ENCODE peak calls at places on chromosomes 16 and 17, in nine cellular contexts. A is tibial nerve, L is MM.1S, X is fibroblast of lung, T is prostate gland, C is tibial artery, P is stomach, M is Caco-2, N is transverse colon. F is an unnamed sample.

GRCh38 chr17:63963123-63963522 is 9.6 kb downstream of the SCN4A start:
- DNase-seq in X (no peak), N (no peak), P (no peak), L (no peak), T (no peak), M (no peak), C (no peak), A (no peak), F (no peak)

GRCh38 chr16:68190745-68191510 is 45.0 kb downstream of the ESRP2 start:
- DNase-seq in X (no peak), C (no peak), A (no peak), N (no peak), T (no peak), P (no peak), L (no peak), M (no peak), F (no peak)

GRCh38 chr17:31877911-31878702 is 19.1 kb upstream of the COPRS start:
- DNase-seq in C (peak; percentile 24), A (no peak), T (peak; percentile 35), N (no peak), P (no peak), M (no peak), X (peak; percentile 38), L (no peak), F (no peak)

GRCh38 chr17:50052241-50052788 is 3.6 kb upstream of the ITGA3 start:
- DNase-seq in T (peak; percentile 80), P (peak; percentile 37), M (no peak), L (no peak), X (no peak), C (no peak), N (no peak), A (no peak), F (no peak)

GRCh38 chr17:9271989-9272388 is 250.7 kb downstream of the NTN1 start:
- DNase-seq in M (no peak), P (no peak), C (no peak), X (no peak), N (no peak), L (no peak), A (no peak), T (no peak), F (no peak)

GRCh38 chr17:73325527-73325842 is 13.7 kb upstream of the CDC42EP4 start:
- DNase-seq in M (no peak), C (peak; percentile 65), A (peak; percentile 62), T (no peak), L (no peak), X (peak; percentile 89), N (no peak), P (no peak), F (no peak)

GRCh38 chr17:49393491-49394255 is 21.0 kb downstream of the PHB1 start:
- DNase-seq in L (no peak), A (no peak), P (no peak), T (no peak), X (no peak), M (no peak), C (no peak), N (no peak), F (no peak)

GRCh38 chr17:64707077-64707591 is 45.0 kb upstream of the SMURF2 start:
- DNase-seq in P (peak; percentile 77), T (peak; percentile 64), L (no peak), C (peak; percentile 95), M (no peak), X (peak; percentile 97), A (peak; percentile 81), N (peak; percentile 89), F (peak; percentile 89)

GRCh38 chr17:50051082-50051576 is 4.8 kb upstream of the ITGA3 start:
- DNase-seq in C (no peak), X (peak; percentile 62), M (peak; percentile 10), T (no peak), A (no peak), L (peak; percentile 15), N (no peak), P (peak; percentile 62), F (no peak)

GRCh38 chr17:41666336-41666680 is 22.4 kb upstream of the EIF1 start:
- DNase-seq in A (no peak), M (no peak), C (peak; percentile 32), L (peak; percentile 97), T (no peak), X (peak; percentile 46), P (no peak), N (peak; percentile 64), F (peak; percentile 68)

GRCh38 chr16:75317101-75317522 is 65.7 kb upstream of the BCAR1 start:
- DNase-seq in L (no peak), N (no peak), A (no peak), P (no peak), T (no peak), C (no peak), M (no peak), X (no peak), F (no peak)

GRCh38 chr16:80557037-80557436 is 16.2 kb downstream of the DYNLRB2 start:
- DNase-seq in P (no peak), A (no peak), T (peak; percentile 20), C (no peak), N (no peak), X (no peak), L (no peak), M (no peak), F (no peak)

GRCh38 chr17:67218385-67218950 is 26.5 kb downstream of the HELZ start:
- DNase-seq in X (peak; percentile 22), P (no peak), N (no peak), A (no peak), T (no peak), L (no peak), M (no peak), C (no peak), F (no peak)

DNA sequence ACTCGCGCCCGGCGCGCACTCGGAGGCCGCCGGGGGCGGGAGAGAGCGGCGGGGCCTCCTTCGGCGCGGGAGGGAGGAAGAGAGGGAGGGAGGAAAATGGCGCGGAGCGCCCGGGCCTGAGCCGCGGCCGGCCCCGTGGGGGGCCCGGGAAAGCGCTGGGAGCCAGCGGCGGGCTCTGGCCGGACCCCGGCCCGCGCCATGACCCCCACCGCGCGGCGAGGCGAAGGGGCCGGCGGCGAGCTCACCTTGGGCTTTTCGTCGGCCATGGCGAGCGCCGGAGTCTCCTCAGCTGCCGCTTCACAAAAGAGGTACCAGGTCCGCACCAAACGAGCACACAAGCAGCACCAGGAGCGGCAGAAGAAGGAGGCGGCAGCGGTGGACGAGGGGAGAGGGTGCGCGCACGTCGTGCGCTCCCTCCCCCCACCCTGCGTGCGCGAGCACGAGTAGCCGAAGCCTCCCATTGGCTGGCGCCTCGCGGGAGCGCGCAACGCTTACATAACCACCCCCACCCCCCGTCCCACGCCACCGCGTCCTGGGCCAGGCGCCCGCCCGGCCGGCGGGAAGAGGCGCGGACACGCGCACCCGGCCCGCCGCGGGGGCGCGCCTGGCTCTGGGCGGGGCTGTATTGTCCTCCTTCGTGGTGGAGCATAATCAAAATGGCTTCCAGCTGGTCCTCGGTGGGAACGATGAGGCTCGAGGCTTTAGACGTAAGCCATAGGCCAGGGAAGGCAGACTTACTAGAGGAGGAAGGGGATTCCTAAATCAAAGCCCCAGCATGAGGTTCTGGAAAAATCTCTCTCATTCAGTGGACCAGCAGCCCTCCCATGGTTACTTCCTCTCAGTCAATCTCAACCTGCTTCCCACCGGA is at the start of gene SUMO2:
- DNase-seq in A (peak; percentile 91), L (peak; percentile 95), N (peak; percentile 97), C (peak; percentile 92), M (peak; percentile 96), T (peak; percentile 92), P (peak; percentile 97), X (peak; percentile 96), F (peak; percentile 98)
- TF ChIP-seq CTCF in A (no peak), L (no peak), N (peak; percentile 55), C (peak; percentile 42), M (peak; percentile 39), T (no peak), P (no peak), X (no peak), F (peak; percentile 46)

GRCh38 chr16:17228048-17228707 is 242.6 kb downstream of the XYLT1 start:
- DNase-seq in N (no peak), P (no peak), C (no peak), T (no peak), L (no peak), M (no peak), X (no peak), A (no peak), F (no peak)

GRCh38 chr16:17227278-17227677 is 243.5 kb downstream of the XYLT1 start:
- DNase-seq in N (no peak), C (no peak), A (no peak), M (peak; percentile 37), L (no peak), X (no peak), P (no peak), T (no peak), F (no peak)

GRCh38 chr16:17229766-17230165 is 241.0 kb downstream of the XYLT1 start:
- DNase-seq in X (no peak), C (no peak), P (no peak), L (no peak), T (no peak), N (no peak), M (no peak), A (no peak), F (no peak)

GRCh38 chr16:17229131-17229530 is 241.6 kb downstream of the XYLT1 start:
- DNase-seq in M (no peak), A (no peak), X (no peak), C (no peak), P (no peak), T (no peak), N (no peak), L (no peak), F (no peak)

DNA sequence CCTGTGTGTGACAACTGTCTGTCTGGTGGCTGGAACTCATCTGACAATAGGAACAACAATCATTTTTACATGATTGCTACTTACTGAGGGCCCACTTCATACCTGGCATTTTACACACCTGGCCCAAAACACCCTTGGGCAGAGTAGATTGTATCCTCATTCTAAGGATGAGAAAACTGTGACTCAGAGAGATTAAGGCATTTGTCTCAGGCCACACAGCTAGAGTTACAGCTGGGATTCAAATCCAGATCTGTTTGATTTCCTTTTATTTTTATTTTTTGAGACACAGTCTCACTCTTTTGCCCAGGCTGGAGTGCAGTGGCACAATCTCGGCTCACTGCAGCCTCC is 242.1 kb downstream of the XYLT1 start:
- DNase-seq in C (no peak), L (no peak), X (no peak), M (no peak), T (no peak), A (no peak), N (no peak), P (no peak), F (no peak)
- H3K4me1 ChIP-seq in C (peaks cover 20% of the 10 kb centered on the region), L (no peaks in the 10 kb centered on the region), X (peaks cover 8% of the 10 kb centered on the region), M (no peaks in the 10 kb centered on the region), T (no peaks in the 10 kb centered on the region), A (peaks cover 12% of the 10 kb centered on the region), N (peaks cover 23% of the 10 kb centered on the region), P (peaks cover 8% of the 10 kb centered on the region), F (no peaks in the 10 kb centered on the region)

GRCh38 chr16:11402051-11402744 is 56.9 kb downstream of the RMI2 start:
- DNase-seq in N (no peak), X (no peak), L (no peak), A (no peak), C (no peak), T (peak; percentile 34), P (no peak), M (no peak), F (no peak)
- TF ChIP-seq CTCF in N (no peak), X (no peak), L (no peak), A (no peak), C (no peak), T (no peak), P (no peak), M (no peak), F (no peak)

DNA sequence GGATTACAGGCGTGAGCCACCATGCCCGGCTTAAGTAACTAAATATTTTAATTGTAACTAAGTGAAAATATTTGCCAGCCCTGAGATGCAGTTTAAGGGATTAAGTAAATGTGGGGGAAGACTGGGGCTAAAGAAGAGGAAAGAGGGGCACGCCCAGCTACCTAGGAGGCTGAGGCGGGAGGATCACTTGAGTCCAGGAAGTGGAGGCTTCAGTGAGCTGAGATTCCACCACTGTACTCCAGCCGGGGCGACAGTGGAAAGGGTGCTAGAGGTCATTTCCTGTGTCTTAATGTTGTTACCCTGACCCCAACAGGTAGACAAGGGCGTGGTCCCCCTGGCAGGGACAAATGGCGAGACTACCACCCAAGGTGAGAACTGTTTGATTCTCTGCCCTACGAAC is 2.8 kb downstream of the ALDOA start:
- DNase-seq in P (no peak), X (no peak), M (no peak), L (no peak), T (no peak), A (no peak), N (no peak), C (no peak), F (no peak)
- H3K4me1 ChIP-seq in P (peaks cover 46% of the 10 kb centered on the region), X (peaks cover 34% of the 10 kb centered on the region), M (peaks cover 8% of the 10 kb centered on the region), L (peaks cover 21% of the 10 kb centered on the region), T (peaks cover 37% of the 10 kb centered on the region), A (peaks cover 38% of the 10 kb centered on the region), N (peaks cover 56% of the 10 kb centered on the region), C (peaks cover 56% of the 10 kb centered on the region), F (peaks cover 43% of the 10 kb centered on the region)

F was measured in mucosa of descending colon.